ENCODE peak calls at places on chromosome 19, in five cellular contexts. O is gastrocnemius medialis; D is A549; M is fibroblast of lung; I is CD8-positive, alpha-beta memory T cell. F is an unnamed sample.

GRCh38 chr19:752652-753517 is 2.0 kb downstream of the MISP start:
- DNase-seq in O (peak), D (peak), M (peak), I (no peak), F (peak)

GRCh38 chr19:35563207-35563829 is at the start of gene ATP4A:
- DNase-seq in O (no peak), D (no peak), M (no peak), I (no peak), F (no peak)

GRCh38 chr19:50147462-50148423 is 15.3 kb downstream of the IZUMO2 start:
- DNase-seq in O (peak), D (peak), M (peak), I (peak), F (peak)

GRCh38 chr19:47151627-47152026 is 21.0 kb downstream of the SAE1 start:
- DNase-seq in O (no peak), D (no peak), M (no peak), I (no peak), F (no peak)

GRCh38 chr19:44176590-44176989 is 11.7 kb downstream of the ZNF226 start:
- DNase-seq in O (no peak), D (peak), M (peak), I (no peak), F (no peak)

GRCh38 chr19:48468806-48469055 is 438 bp upstream of the CYTH2 start:
- DNase-seq in O (no peak), D (no peak), M (no peak), I (no peak), F (no peak)

GRCh38 chr19:45607071-45608029 is 5.3 kb upstream of the GPR4 start:
- DNase-seq in O (peak), D (peak), M (peak), I (peak), F (no peak)

GRCh38 chr19:1287622-1288527 is 2.2 kb downstream of the EFNA2 start:
- DNase-seq in O (no peak), D (no peak), M (no peak), I (no peak), F (no peak)

GRCh38 chr19:51296331-51297093 is 14.9 kb upstream of the IGLON5 start:
- DNase-seq in O (no peak), D (peak), M (no peak), I (no peak), F (no peak)

GRCh38 chr19:16025108-16026101 is 50.9 kb upstream of the TPM4 start:
- DNase-seq in O (no peak), D (peak), M (peak), I (no peak), F (no peak)

GRCh38 chr19:44968670-44969069 is 13.5 kb downstream of the CLPTM1 start:
- DNase-seq in O (no peak), D (no peak), M (no peak), I (no peak), F (no peak)

DNA sequence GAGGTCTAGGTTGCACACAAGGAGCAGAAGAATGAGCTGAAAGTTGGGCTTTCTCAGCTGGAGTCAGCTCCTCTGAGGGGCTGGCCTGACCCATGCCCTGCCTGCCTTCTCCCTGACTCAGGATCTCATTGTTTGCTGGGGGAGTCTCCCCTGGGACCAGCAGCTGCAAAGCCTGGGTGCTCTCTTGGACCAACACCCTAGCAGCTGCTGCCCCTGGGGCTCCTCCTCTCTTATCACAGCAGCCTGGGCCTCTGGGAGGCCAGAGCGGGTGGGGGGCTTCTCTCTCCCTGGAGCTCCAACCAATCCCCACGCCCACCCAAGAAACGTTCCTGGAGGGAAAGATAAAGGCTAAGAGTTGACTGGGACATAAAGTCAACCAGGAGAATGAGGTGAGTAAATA is 1.6 kb upstream of the FCGBP start:
- DNase-seq in O (no peak), D (peak), M (no peak), I (no peak), F (no peak)
- H3K27ac ChIP-seq in O (no peak), D (peak), M (no peak), I (no peak), F (no peak)

DNA sequence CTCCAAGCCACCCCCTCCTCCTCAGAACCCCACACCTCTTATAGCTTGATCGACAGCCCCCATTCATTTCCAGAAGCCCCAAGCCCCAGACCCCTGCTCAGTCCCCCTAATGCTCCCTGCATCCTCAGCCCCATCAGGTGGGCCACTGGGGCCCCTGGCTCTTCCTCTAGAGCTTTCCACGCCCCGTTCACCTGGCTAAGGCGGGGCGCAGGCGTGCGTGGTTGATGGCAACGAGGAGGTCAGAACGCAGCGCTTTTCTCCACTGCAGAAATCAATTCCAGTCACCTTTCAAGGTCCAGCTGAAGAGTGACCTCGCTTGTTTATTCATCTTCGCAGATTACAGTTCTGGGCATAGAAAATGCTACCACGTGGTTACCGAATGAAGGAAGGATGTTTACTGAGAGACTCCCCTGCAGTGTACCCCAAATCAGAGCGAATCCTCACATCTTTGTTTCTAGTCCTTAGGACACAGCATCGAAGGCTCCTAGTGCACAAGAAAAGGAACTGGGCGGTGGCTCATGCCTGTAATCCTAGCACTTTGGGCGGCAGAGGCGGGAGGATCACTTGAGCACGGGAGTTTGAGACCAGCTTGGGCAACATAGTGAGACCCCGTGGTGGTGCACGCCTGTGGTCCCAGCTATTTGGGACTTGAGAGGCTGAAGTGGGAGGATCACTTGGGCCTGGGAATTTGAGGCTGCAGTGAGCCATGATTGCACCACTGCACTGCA is 798 bp upstream of the PBX4 start:
- DNase-seq in O (no peak), D (no peak), M (no peak), I (no peak), F (no peak)
- H3K27ac ChIP-seq in O (no peak), D (no peak), M (no peak), I (peak), F (no peak)

DNA sequence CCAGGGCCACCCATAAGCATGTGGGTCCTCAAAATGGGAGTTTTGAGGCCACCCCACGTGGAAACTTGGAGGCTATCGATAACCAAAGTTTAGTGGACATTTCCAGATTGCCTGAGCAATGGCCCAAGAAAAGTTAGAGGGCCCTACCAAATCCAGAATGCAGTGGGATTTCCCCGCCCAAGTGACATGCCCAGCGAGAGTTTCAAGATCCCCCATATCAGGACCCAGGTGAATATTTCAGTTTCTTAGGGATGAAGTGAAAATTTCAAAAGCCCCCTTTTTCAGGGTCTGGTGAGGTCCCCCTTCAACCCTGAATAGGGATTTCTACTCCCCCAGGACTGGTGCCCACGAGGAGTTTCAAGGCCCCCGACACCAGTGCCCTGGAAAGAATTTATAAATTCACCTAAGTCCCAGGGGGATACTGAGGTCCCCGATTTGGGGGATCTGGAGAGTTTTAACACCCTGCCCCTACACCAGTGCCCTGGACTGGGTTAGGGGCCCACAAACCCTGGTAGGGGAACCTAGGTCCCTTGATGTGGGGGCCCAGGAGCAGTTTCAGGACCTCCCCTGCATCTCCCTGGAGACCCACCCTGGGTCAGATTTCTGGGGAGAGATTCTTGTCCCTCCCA is 695 bp downstream of the BST2 start:
- DNase-seq in O (no peak), D (no peak), M (no peak), I (no peak), F (no peak)
- H3K27ac ChIP-seq in O (peak), D (no peak), M (no peak), I (peak), F (no peak)

GRCh38 chr19:10120538-10121198 is 969 bp upstream of the EIF3G start:
- DNase-seq in O (no peak), D (no peak), M (peak), I (no peak), F (peak)

GRCh38 chr19:10118960-10119359 is 739 bp downstream of the EIF3G start:
- DNase-seq in O (no peak), D (no peak), M (no peak), I (peak), F (no peak)

GRCh38 chr19:10126213-10126639 is 6.5 kb upstream of the EIF3G start:
- DNase-seq in O (no peak), D (no peak), M (no peak), I (no peak), F (no peak)

GRCh38 chr19:10124429-10124828 is 4.7 kb upstream of the EIF3G start:
- DNase-seq in O (no peak), D (no peak), M (no peak), I (no peak), F (no peak)

DNA sequence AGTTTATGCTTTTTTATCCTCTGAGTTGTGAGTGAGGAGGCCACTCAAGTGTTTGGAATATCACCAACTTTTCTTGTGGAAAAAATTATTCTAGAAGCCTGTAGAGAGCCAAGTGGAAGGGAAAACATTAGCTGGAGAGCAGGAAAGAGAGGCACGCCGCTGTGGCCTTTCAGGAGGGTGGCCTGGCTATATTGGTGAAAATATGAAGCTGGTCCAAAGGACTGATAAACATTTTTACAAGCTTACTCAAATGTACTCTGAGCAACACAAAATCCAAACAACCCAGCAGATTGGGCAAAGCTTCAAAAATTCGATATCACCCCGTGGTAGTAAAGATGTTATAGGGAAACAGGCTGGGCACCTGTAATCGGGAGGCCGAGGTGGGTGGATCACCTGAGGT is 2.4 kb upstream of the EIF3G start:
- DNase-seq in O (no peak), D (no peak), M (peak), I (no peak), F (no peak)
- H3K27ac ChIP-seq in O (no peak), D (no peak), M (peak), I (no peak), F (no peak)